ENCODE peak calls at places on chromosomes 11 and 22, in eight cellular contexts. U is progenitor cell of endocrine pancreas, R is astrocyte of the cerebellum, C is fibroblast of the aortic adventitia, X is H9, V is osteocyte, L is brain microvascular endothelial cell, A is fibroblast of pulmonary artery. E is an unnamed sample.

GRCh38 chr22:17920145-17920605 is 104.2 kb downstream of the MICAL3 start:
- DNase-seq in U (no peak), R (no peak), C (peak), X (peak), V (no peak), L (peak), A (peak), E (peak)

GRCh38 chr11:64500176-64501013 is 90.6 kb upstream of the SLC22A12 start:
- DNase-seq in U (no peak), R (no peak), C (no peak), X (no peak), V (no peak), L (no peak), A (no peak), E (peak)

GRCh38 chr11:61359541-61359940 is 2.1 kb downstream of the CYB561A3 start:
- DNase-seq in U (no peak), R (no peak), C (no peak), X (no peak), V (no peak), L (no peak), A (no peak), E (no peak)

GRCh38 chr11:14969922-14970323 is 2.2 kb downstream of the CALCA start:
- DNase-seq in U (peak), R (no peak), C (peak), X (peak), V (no peak), L (peak), A (peak), E (peak)

GRCh38 chr22:49629586-49630447 is 197.9 kb downstream of the BRD1 start:
- DNase-seq in U (no peak), R (no peak), C (no peak), X (no peak), V (no peak), L (no peak), A (no peak), E (no peak)

GRCh38 chr11:106156290-106156937 is 79.0 kb downstream of the AASDHPPT start:
- DNase-seq in U (no peak), R (peak), C (peak), X (no peak), V (no peak), L (peak), A (peak), E (peak)

GRCh38 chr11:955154-956049 is 29.7 kb downstream of the AP2A2 start:
- DNase-seq in U (no peak), R (no peak), C (no peak), X (no peak), V (no peak), L (no peak), A (no peak), E (no peak)

GRCh38 chr22:45903355-45904149 is 73.4 kb downstream of the WNT7B start:
- DNase-seq in U (no peak), R (peak), C (peak), X (no peak), V (no peak), L (peak), A (peak), E (peak)

GRCh38 chr22:19959043-19959586 is 17.5 kb upstream of the TXNRD2 start:
- DNase-seq in U (peak), R (no peak), C (peak), X (peak), V (no peak), L (peak), A (peak), E (no peak)

GRCh38 chr11:79018371-79018849 is 422.4 kb downstream of the TENM4 start:
- DNase-seq in U (no peak), R (peak), C (peak), X (no peak), V (no peak), L (peak), A (peak), E (no peak)

GRCh38 chr11:61120865-61121831 is 18.9 kb downstream of the CD5 start:
- DNase-seq in U (no peak), R (no peak), C (peak), X (no peak), V (no peak), L (no peak), A (peak), E (peak)

GRCh38 chr11:69940246-69940610 is 121.0 kb upstream of the FGF3 start:
- DNase-seq in U (no peak), R (no peak), C (no peak), X (no peak), V (no peak), L (no peak), A (no peak), E (no peak)

GRCh38 chr11:84316866-84317560 is 1030.8 kb upstream of the CCDC90B start:
- DNase-seq in U (no peak), R (peak), C (peak), X (no peak), V (no peak), L (peak), A (peak), E (no peak)

GRCh38 chr11:27722945-27723344 is 22.7 kb upstream of the BDNF start:
- DNase-seq in U (no peak), R (no peak), C (no peak), X (peak), V (no peak), L (peak), A (no peak), E (no peak)

GRCh38 chr11:94525933-94526332 is 13.7 kb downstream of the C11orf97 start:
- DNase-seq in U (no peak), R (peak), C (peak), X (no peak), V (no peak), L (peak), A (peak), E (peak)

GRCh38 chr22:45007247-45007945 is 2.4 kb downstream of the PHF21B start:
- DNase-seq in U (peak), R (no peak), C (no peak), X (peak), V (no peak), L (peak), A (no peak), E (no peak)

GRCh38 chr11:96328395-96329010 is 14.5 kb downstream of the MAML2 start:
- DNase-seq in U (no peak), R (no peak), C (no peak), X (no peak), V (no peak), L (peak), A (no peak), E (no peak)

GRCh38 chr11:86278226-86278625 is 23.8 kb upstream of the HIKESHI start:
- DNase-seq in U (no peak), R (no peak), C (no peak), X (no peak), V (no peak), L (no peak), A (no peak), E (no peak)

GRCh38 chr11:35223429-35223828 is 84.5 kb downstream of the CD44 start:
- DNase-seq in U (no peak), R (peak), C (peak), X (no peak), V (peak), L (peak), A (peak), E (no peak)

GRCh38 chr11:65438257-65439151 is 15.9 kb downstream of the NEAT1 start:
- DNase-seq in U (no peak), R (no peak), C (peak), X (no peak), V (no peak), L (no peak), A (peak), E (no peak)

GRCh38 chr11:66036334-66036710 is 10.0 kb upstream of the CATSPER1 start:
- DNase-seq in U (no peak), R (no peak), C (no peak), X (no peak), V (no peak), L (no peak), A (no peak), E (no peak)

GRCh38 chr11:36598051-36598450 is at the start of gene RAG2:
- DNase-seq in U (no peak), R (no peak), C (no peak), X (no peak), V (no peak), L (no peak), A (no peak), E (no peak)

GRCh38 chr11:102534261-102534872 is 3.8 kb upstream of the MMP7 start:
- DNase-seq in U (no peak), R (no peak), C (no peak), X (no peak), V (no peak), L (no peak), A (no peak), E (no peak)

GRCh38 chr11:12066056-12066798 is 44.2 kb upstream of the MICAL2 start:
- DNase-seq in U (no peak), R (no peak), C (peak), X (no peak), V (no peak), L (peak), A (peak), E (peak)

GRCh38 chr11:66686801-66687750 is 9.4 kb upstream of the RBM4B start:
- DNase-seq in U (no peak), R (no peak), C (no peak), X (no peak), V (no peak), L (no peak), A (no peak), E (no peak)

GRCh38 chr11:64268687-64269379 is 15.6 kb downstream of the BAD start:
- DNase-seq in U (no peak), R (no peak), C (peak), X (peak), V (no peak), L (peak), A (peak), E (peak)

GRCh38 chr11:27496461-27496860 is 10.1 kb downstream of the LIN7C start:
- DNase-seq in U (no peak), R (no peak), C (peak), X (no peak), V (no peak), L (no peak), A (peak), E (no peak)

GRCh38 chr11:67680701-67681472 is 6.5 kb upstream of the ALDH3B2 start:
- DNase-seq in U (no peak), R (no peak), C (no peak), X (no peak), V (no peak), L (no peak), A (no peak), E (no peak)

GRCh38 chr11:19777342-19778102 is 64.9 kb downstream of the NAV2 start:
- DNase-seq in U (no peak), R (peak), C (peak), X (peak), V (no peak), L (peak), A (peak), E (peak)

GRCh38 chr11:117815262-117815803 is 9.2 kb downstream of the FXYD2 start:
- DNase-seq in U (no peak), R (no peak), C (no peak), X (no peak), V (no peak), L (no peak), A (no peak), E (no peak)

GRCh38 chr11:80718611-80719291 is 1277.9 kb upstream of the TENM4 start:
- DNase-seq in U (no peak), R (no peak), C (no peak), X (no peak), V (no peak), L (no peak), A (no peak), E (no peak)

GRCh38 chr11:75233688-75234295 is 6.8 kb upstream of the TPBGL start:
- DNase-seq in U (peak), R (peak), C (peak), X (peak), V (no peak), L (peak), A (peak), E (peak)

GRCh38 chr11:12812849-12813248 is 138.6 kb downstream of the TEAD1 start:
- DNase-seq in U (no peak), R (no peak), C (no peak), X (no peak), V (no peak), L (peak), A (no peak), E (no peak)

GRCh38 chr11:69004411-69005182 is 8.4 kb downstream of the MRGPRF start:
- DNase-seq in U (no peak), R (no peak), C (no peak), X (peak), V (no peak), L (no peak), A (no peak), E (no peak)

GRCh38 chr11:120183701-120184141 is 27.1 kb upstream of the OAF start:
- DNase-seq in U (peak), R (no peak), C (no peak), X (no peak), V (peak), L (no peak), A (no peak), E (no peak)

GRCh38 chr11:120181446-120181992 is 29.3 kb upstream of the OAF start:
- DNase-seq in U (no peak), R (no peak), C (no peak), X (no peak), V (peak), L (no peak), A (no peak), E (no peak)

GRCh38 chr11:120182357-120182756 is 28.5 kb upstream of the OAF start:
- DNase-seq in U (peak), R (no peak), C (no peak), X (no peak), V (peak), L (no peak), A (no peak), E (no peak)

GRCh38 chr11:120184371-120184945 is 26.4 kb upstream of the OAF start:
- DNase-seq in U (peak), R (no peak), C (no peak), X (no peak), V (peak), L (no peak), A (no peak), E (no peak)

GRCh38 chr11:120182790-120183491 is 27.9 kb upstream of the OAF start:
- DNase-seq in U (peak), R (no peak), C (peak), X (peak), V (peak), L (no peak), A (no peak), E (peak)
- TF ChIP-seq CTCF in U (peak), R (peak), C (peak), X (peak), V (peak), L (peak), A (peak), E (peak)

GRCh38 chr11:73384127-73384441 is 7.9 kb downstream of the RELT start:
- DNase-seq in U (no peak), R (no peak), C (no peak), X (no peak), V (no peak), L (no peak), A (no peak), E (no peak)

GRCh38 chr11:73384531-73384870 is 8.3 kb downstream of the RELT start:
- DNase-seq in U (no peak), R (no peak), C (no peak), X (no peak), V (no peak), L (no peak), A (no peak), E (no peak)

GRCh38 chr11:73382747-73383146 is 6.5 kb downstream of the RELT start:
- DNase-seq in U (no peak), R (no peak), C (no peak), X (no peak), V (no peak), L (no peak), A (no peak), E (no peak)

GRCh38 chr11:73382183-73382582 is 6.0 kb downstream of the RELT start:
- DNase-seq in U (no peak), R (no peak), C (no peak), X (no peak), V (no peak), L (no peak), A (no peak), E (no peak)

DNA sequence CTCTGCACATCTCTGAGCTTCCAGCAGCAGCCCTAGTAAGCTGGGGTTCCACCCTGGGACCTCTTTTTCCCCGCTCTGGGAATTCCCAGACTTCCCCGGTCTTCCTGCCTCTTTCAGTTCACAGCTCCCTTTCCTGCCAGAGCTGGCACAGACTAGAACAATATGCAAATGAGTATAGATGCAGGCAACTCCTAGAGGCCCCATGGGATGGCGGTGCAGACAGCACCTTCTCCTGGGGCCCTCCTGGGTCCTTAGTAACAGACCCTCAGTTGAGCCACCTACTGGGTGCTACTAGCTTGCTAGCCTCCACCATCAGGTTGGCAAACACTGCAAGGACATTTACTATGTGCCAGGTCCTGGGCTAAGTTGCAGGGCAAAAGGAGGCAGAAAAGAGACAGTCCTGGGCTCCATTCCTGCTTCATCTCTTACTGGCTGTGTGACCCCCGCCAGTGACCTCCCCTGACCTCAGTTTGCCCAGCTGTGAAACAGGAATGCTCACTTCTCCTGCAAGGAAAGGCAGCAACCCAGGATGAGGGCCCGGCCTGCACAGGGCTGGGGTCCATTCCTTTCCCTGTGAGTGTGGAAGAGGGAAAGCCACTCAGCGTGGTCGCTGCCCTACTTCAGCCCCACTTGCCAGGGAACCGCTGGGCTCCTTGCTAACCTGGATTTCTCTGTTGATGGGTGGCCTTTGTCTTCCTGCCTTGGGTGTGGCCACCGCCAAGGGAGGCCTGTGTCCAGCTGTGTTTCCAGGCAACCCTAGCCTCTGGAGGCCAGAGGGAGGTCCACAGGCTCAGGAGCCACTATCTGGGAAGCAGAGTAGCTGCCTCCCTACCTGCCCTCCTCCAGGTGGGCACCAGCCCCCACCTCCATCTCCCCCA is 7.3 kb downstream of the RELT start:
- DNase-seq in U (no peak), R (no peak), C (no peak), X (no peak), V (no peak), L (no peak), A (peak), E (peak)
- TF ChIP-seq CTCF in U (no peak), R (no peak), C (no peak), X (no peak), V (no peak), L (no peak), A (no peak), E (no peak)

GRCh38 chr22:37126882-37127281 is 17.4 kb upstream of the TMPRSS6 start:
- DNase-seq in U (no peak), R (no peak), C (no peak), X (peak), V (no peak), L (no peak), A (no peak), E (peak)
- TF ChIP-seq CTCF in U (peak), R (peak), C (peak), X (peak), V (peak), L (peak), A (peak), E (no peak)

GRCh38 chr11:3105791-3106735 is 48.8 kb upstream of the CARS1 start:
- DNase-seq in U (peak), R (no peak), C (no peak), X (peak), V (no peak), L (no peak), A (no peak), E (no peak)
- TF ChIP-seq CTCF in U (no peak), R (no peak), C (no peak), X (no peak), V (no peak), L (no peak), A (no peak), E (no peak)

GRCh38 chr11:121419839-121420238 is 32.3 kb upstream of the SORL1 start:
- DNase-seq in U (no peak), R (no peak), C (no peak), X (no peak), V (no peak), L (no peak), A (no peak), E (peak)

GRCh38 chr11:121420398-121420797 is 31.7 kb upstream of the SORL1 start:
- DNase-seq in U (no peak), R (no peak), C (no peak), X (no peak), V (no peak), L (no peak), A (no peak), E (no peak)

GRCh38 chr11:121417607-121418006 is 34.5 kb upstream of the SORL1 start:
- DNase-seq in U (no peak), R (no peak), C (no peak), X (no peak), V (no peak), L (no peak), A (no peak), E (no peak)

GRCh38 chr11:121416909-121417567 is 35.1 kb upstream of the SORL1 start:
- DNase-seq in U (no peak), R (peak), C (peak), X (no peak), V (no peak), L (peak), A (peak), E (peak)

GRCh38 chr11:121418625-121419114 is 33.4 kb upstream of the SORL1 start:
- DNase-seq in U (no peak), R (no peak), C (no peak), X (no peak), V (no peak), L (no peak), A (no peak), E (peak)
- TF ChIP-seq CTCF in U (no peak), R (no peak), C (no peak), X (no peak), V (no peak), L (no peak), A (no peak), E (no peak)

GRCh38 chr11:124935548-124936514 is at the start of gene HEPACAM:
- DNase-seq in U (no peak), R (no peak), C (no peak), X (no peak), V (no peak), L (no peak), A (no peak), E (no peak)
- TF ChIP-seq CTCF in U (no peak), R (no peak), C (no peak), X (no peak), V (no peak), L (no peak), A (no peak), E (no peak)

GRCh38 chr11:10728154-10728553 is 22.9 kb upstream of the CTR9 start:
- DNase-seq in U (no peak), R (no peak), C (no peak), X (no peak), V (no peak), L (no peak), A (no peak), E (no peak)
- TF ChIP-seq CTCF in U (peak), R (peak), C (no peak), X (peak), V (no peak), L (no peak), A (no peak), E (no peak)